ENCODE peak calls at places on chromosomes 4 and X, in six cellular contexts. F, S, J, P, W and I are unnamed samples.
A peak's percentile ranks its signal among the peaks of the same experiment; 100 is the strongest.

GRCh38 chrX:17537652-17538301 is 162.8 kb downstream of the NHS start:
- DNase-seq in F (no peak), S (no peak), J (no peak), P (no peak), W (no peak), I (no peak)

GRCh38 chrX:134711135-134711941 is 53.1 kb upstream of the PLAC1 start:
- DNase-seq in F (no peak), S (no peak), J (no peak), P (no peak), W (no peak), I (peak; percentile 49)

GRCh38 chr4:122793811-122794210 is 32.8 kb upstream of the FGF2 start:
- DNase-seq in F (no peak), S (no peak), J (no peak), P (no peak), W (no peak), I (no peak)

GRCh38 chr4:155773196-155773800 is 14.5 kb downstream of the GUCY1B1 start:
- DNase-seq in F (no peak), S (no peak), J (no peak), P (no peak), W (no peak), I (no peak)

GRCh38 chr4:36064147-36064546 is 180.2 kb downstream of the ARAP2 start:
- DNase-seq in F (no peak), S (no peak), J (no peak), P (no peak), W (no peak), I (no peak)

GRCh38 chr4:124152130-124152529 is 560.4 kb downstream of the ANKRD50 start:
- DNase-seq in F (no peak), S (no peak), J (no peak), P (no peak), W (no peak), I (no peak)

GRCh38 chr4:26326791-26327190 is 6.0 kb downstream of the RBPJ start:
- DNase-seq in F (no peak), S (no peak), J (no peak), P (no peak), W (peak; percentile 95), I (no peak)

GRCh38 chr4:94564252-94564651 is 112.5 kb downstream of the PDLIM5 start:
- DNase-seq in F (no peak), S (no peak), J (peak; percentile 93), P (no peak), W (no peak), I (no peak)

GRCh38 chrX:38891641-38892413 is 90.6 kb downstream of the MID1IP1 start:
- DNase-seq in F (no peak), S (no peak), J (no peak), P (no peak), W (peak; percentile 75), I (no peak)

GRCh38 chr4:89212666-89213381 is 94.8 kb downstream of the GPRIN3 start:
- DNase-seq in F (no peak), S (no peak), J (no peak), P (no peak), W (peak; percentile 2), I (no peak)

GRCh38 chr4:104989363-104989762 is 157.3 kb upstream of the TET2 start:
- DNase-seq in F (no peak), S (no peak), J (no peak), P (no peak), W (peak; percentile 41), I (no peak)

GRCh38 chrX:103919336-103919682 is 43.1 kb upstream of the TMSB15B start:
- DNase-seq in F (peak; percentile 72), S (no peak), J (no peak), P (no peak), W (peak; percentile 51), I (no peak)

GRCh38 chr4:742096-742741 is 36.6 kb downstream of the PCGF3 start:
- DNase-seq in F (no peak), S (no peak), J (no peak), P (no peak), W (no peak), I (no peak)

GRCh38 chr4:185309770-185310169 is 86.0 kb downstream of the LRP2BP start:
- DNase-seq in F (no peak), S (peak; percentile 78), J (no peak), P (no peak), W (no peak), I (no peak)

GRCh38 chrX:111645607-111646006 is 35.4 kb upstream of the ALG13 start:
- DNase-seq in F (no peak), S (no peak), J (no peak), P (no peak), W (no peak), I (no peak)

GRCh38 chrX:38895775-38896174 is 94.5 kb downstream of the MID1IP1 start:
- DNase-seq in F (no peak), S (no peak), J (no peak), P (no peak), W (no peak), I (no peak)

GRCh38 chr4:169305651-169306050 is 34.9 kb upstream of the SH3RF1 start:
- DNase-seq in F (no peak), S (no peak), J (no peak), P (no peak), W (peak; percentile 10), I (no peak)

GRCh38 chr4:11626046-11626445 is 197.4 kb upstream of the HS3ST1 start:
- DNase-seq in F (no peak), S (no peak), J (no peak), P (no peak), W (no peak), I (no peak)

GRCh38 chr4:120829113-120829831 is 93.3 kb downstream of the PRDM5 start:
- DNase-seq in F (no peak), S (no peak), J (no peak), P (no peak), W (peak; percentile 70), I (peak; percentile 31)

GRCh38 chrX:9785944-9786741 is at the start of gene SHROOM2:
- DNase-seq in F (no peak), S (no peak), J (no peak), P (peak; percentile 27), W (no peak), I (peak; percentile 72)

GRCh38 chr4:8834681-8835220 is 36.9 kb downstream of the HMX1 start:
- DNase-seq in F (no peak), S (no peak), J (no peak), P (no peak), W (no peak), I (peak; percentile 45)

GRCh38 chrX:37405954-37406353 is 56.8 kb downstream of the PRRG1 start:
- DNase-seq in F (no peak), S (no peak), J (no peak), P (no peak), W (peak; percentile 70), I (no peak)

GRCh38 chrX:20061869-20062254 is 54.8 kb downstream of the MAP7D2 start:
- DNase-seq in F (no peak), S (no peak), J (peak; percentile 2), P (no peak), W (peak; percentile 69), I (no peak)

GRCh38 chr4:78694457-78694787 is 81.7 kb upstream of the BMP2K start:
- DNase-seq in F (no peak), S (no peak), J (no peak), P (no peak), W (no peak), I (no peak)

GRCh38 chr4:166014411-166014810 is 141.4 kb downstream of the TLL1 start:
- DNase-seq in F (no peak), S (no peak), J (peak; percentile 12), P (no peak), W (no peak), I (no peak)

GRCh38 chr4:107153228-107153627 is 117.1 kb upstream of the DKK2 start:
- DNase-seq in F (no peak), S (no peak), J (peak; percentile 11), P (no peak), W (no peak), I (no peak)

GRCh38 chr4:156578713-156579112 is 392.9 kb downstream of the PDGFC start:
- DNase-seq in F (no peak), S (no peak), J (no peak), P (no peak), W (no peak), I (no peak)

GRCh38 chr4:86358176-86358701 is 1.6 kb downstream of the MAPK10 start:
- DNase-seq in F (no peak), S (no peak), J (no peak), P (no peak), W (peak; percentile 47), I (no peak)

GRCh38 chr4:100188829-100189228 is 1.4 kb downstream of the DDIT4L start:
- DNase-seq in F (no peak), S (no peak), J (no peak), P (no peak), W (no peak), I (no peak)

GRCh38 chr4:100184787-100185186 is 5.5 kb downstream of the DDIT4L start:
- DNase-seq in F (no peak), S (no peak), J (no peak), P (no peak), W (no peak), I (no peak)

GRCh38 chr4:100190643-100191600 is 654 bp upstream of the DDIT4L start:
- DNase-seq in F (no peak), S (no peak), J (no peak), P (no peak), W (peak; percentile 37), I (no peak)

GRCh38 chr4:100187781-100188180 is 2.5 kb downstream of the DDIT4L start:
- DNase-seq in F (no peak), S (no peak), J (no peak), P (no peak), W (no peak), I (no peak)

GRCh38 chr4:100189820-100190642 is at the start of gene DDIT4L:
- DNase-seq in F (peak; percentile 17), S (no peak), J (no peak), P (peak; percentile 26), W (peak; percentile 37), I (peak; percentile 72)
- TF ChIP-seq SMC3 in F (no peak), S (no peak), J (no peak), P (no peak), W (no peak), I (no peak)

GRCh38 chrX:45667666-45668065 is 467.0 kb upstream of the DIPK2B start:
- DNase-seq in F (no peak), S (no peak), J (no peak), P (no peak), W (peak; percentile 14), I (no peak)

GRCh38 chrX:45664727-45665290 is 464.1 kb upstream of the DIPK2B start:
- DNase-seq in F (no peak), S (no peak), J (no peak), P (no peak), W (no peak), I (no peak)

GRCh38 chrX:45668686-45669443 is 468.2 kb upstream of the DIPK2B start:
- DNase-seq in F (no peak), S (no peak), J (no peak), P (no peak), W (peak; percentile 95), I (no peak)

GRCh38 chrX:45669715-45670360 is 469.2 kb upstream of the DIPK2B start:
- DNase-seq in F (no peak), S (no peak), J (no peak), P (no peak), W (peak; percentile 38), I (no peak)
- TF ChIP-seq SMC3 in F (no peak), S (no peak), J (no peak), P (no peak), W (no peak), I (no peak)

GRCh38 chr4:2843909-2844584 is 403 bp downstream of the ADD1 start:
- DNase-seq in F (no peak), S (no peak), J (no peak), P (no peak), W (peak; percentile 24), I (peak; percentile 79)
- TF ChIP-seq SMC3 in F (no peak), S (no peak), J (no peak), P (no peak), W (no peak), I (no peak)

GRCh38 chr4:37827030-37827705 is 682 bp downstream of the PGM2 start:
- DNase-seq in F (peak; percentile 2), S (no peak), J (no peak), P (no peak), W (peak; percentile 61), I (no peak)
- TF ChIP-seq SMC3 in F (no peak), S (peak; percentile 7), J (no peak), P (no peak), W (no peak), I (no peak)